ENCODE peak calls at places on chromosomes 7 and 10, in eight cellular contexts. U, P, R, D, F, S, B and H are unnamed samples.

GRCh38 chr10:77844713-77845454 is 81.7 kb downstream of the DLG5 start:
- DNase-seq in U (peak), P (no peak), R (no peak), D (no peak), F (peak), S (no peak), B (no peak), H (no peak)

GRCh38 chr10:71333154-71333887 is 14.3 kb downstream of the SLC29A3 start:
- DNase-seq in U (peak), P (no peak), R (no peak), D (no peak), F (no peak), S (peak), B (no peak), H (no peak)

GRCh38 chr10:117174439-117175214 is 22.7 kb upstream of the KCNK18 start:
- DNase-seq in U (peak), P (peak), R (peak), D (peak), F (peak), S (peak), B (peak), H (peak)

GRCh38 chr10:110977662-110978061 is 58.3 kb downstream of the SHOC2 start:
- DNase-seq in U (no peak), P (no peak), R (no peak), D (no peak), F (peak), S (no peak), B (no peak), H (no peak)

GRCh38 chr10:18681366-18681765 is 22.1 kb downstream of the ARL5B start:
- DNase-seq in U (no peak), P (no peak), R (no peak), D (no peak), F (no peak), S (no peak), B (no peak), H (no peak)

GRCh38 chr10:44961231-44961571 is 1.6 kb downstream of the RASSF4 start:
- DNase-seq in U (no peak), P (no peak), R (no peak), D (no peak), F (no peak), S (no peak), B (no peak), H (no peak)

GRCh38 chr7:17304926-17305325 is 6.5 kb downstream of the AHR start:
- DNase-seq in U (peak), P (no peak), R (no peak), D (no peak), F (peak), S (no peak), B (no peak), H (no peak)

GRCh38 chr10:97572214-97572989 is at the start of gene ANKRD2:
- DNase-seq in U (peak), P (no peak), R (peak), D (peak), F (peak), S (peak), B (peak), H (peak)

GRCh38 chr10:70274643-70275042 is 9.2 kb downstream of the NPFFR1 start:
- DNase-seq in U (no peak), P (no peak), R (peak), D (no peak), F (peak), S (no peak), B (no peak), H (no peak)